ENCODE peak calls at places on chromosome 3, in ten cellular contexts. S, Q, E, V, Y, U, K, B, P and C are unnamed samples.
A peak's percentile ranks its signal among the peaks of the same experiment; 100 is the strongest.

GRCh38 chr3:15439476-15439875 is 12.1 kb downstream of the EAF1 start:
- DNase-seq in S (peak; percentile 44), Q (no peak), E (no peak), V (peak; percentile 51), Y (no peak), U (no peak), K (peak; percentile 66), B (no peak), P (no peak), C (peak; percentile 38)

GRCh38 chr3:114393367-114394072 is 99.7 kb downstream of the TIGIT start:
- DNase-seq in S (no peak), Q (no peak), E (no peak), V (no peak), Y (no peak), U (no peak), K (no peak), B (no peak), P (no peak), C (peak; percentile 24)

GRCh38 chr3:191372122-191372521 is 41.8 kb upstream of the UTS2B start:
- DNase-seq in S (no peak), Q (no peak), E (peak; percentile 33), V (no peak), Y (no peak), U (no peak), K (no peak), B (no peak), P (no peak), C (no peak)

GRCh38 chr3:109336272-109336957 is 931 bp downstream of the DPPA4 start:
- DNase-seq in S (no peak), Q (no peak), E (no peak), V (peak; percentile 49), Y (no peak), U (peak; percentile 48), K (peak; percentile 7), B (no peak), P (no peak), C (peak; percentile 59)

GRCh38 chr3:141191097-141191749 is 40.4 kb upstream of the PXYLP1 start:
- DNase-seq in S (no peak), Q (no peak), E (no peak), V (no peak), Y (no peak), U (no peak), K (peak; percentile 6), B (no peak), P (no peak), C (no peak)

GRCh38 chr3:56357266-56357665 is 111.0 kb downstream of the ERC2 start:
- DNase-seq in S (no peak), Q (no peak), E (no peak), V (peak; percentile 4), Y (no peak), U (no peak), K (no peak), B (no peak), P (no peak), C (no peak)

GRCh38 chr3:45575491-45575923 is 19.0 kb upstream of the LIMD1 start:
- DNase-seq in S (no peak), Q (no peak), E (no peak), V (peak; percentile 83), Y (no peak), U (no peak), K (no peak), B (no peak), P (no peak), C (peak; percentile 42)

GRCh38 chr3:78788839-78789238 is 979.0 kb downstream of the ROBO1 start:
- DNase-seq in S (no peak), Q (no peak), E (no peak), V (no peak), Y (no peak), U (no peak), K (no peak), B (no peak), P (no peak), C (no peak)

GRCh38 chr3:170599995-170600624 is 14.2 kb upstream of the SLC7A14 start:
- DNase-seq in S (no peak), Q (no peak), E (no peak), V (no peak), Y (no peak), U (no peak), K (no peak), B (no peak), P (no peak), C (no peak)

GRCh38 chr3:25751691-25752090 is 31.6 kb downstream of the NGLY1 start:
- DNase-seq in S (no peak), Q (no peak), E (no peak), V (no peak), Y (no peak), U (no peak), K (no peak), B (no peak), P (no peak), C (no peak)

GRCh38 chr3:154584041-154584440 is 154.1 kb upstream of the GPR149 start:
- DNase-seq in S (no peak), Q (no peak), E (no peak), V (no peak), Y (no peak), U (no peak), K (no peak), B (no peak), P (no peak), C (no peak)
- TF ChIP-seq CTCF in S (no peak), Q (no peak), E (no peak), V (no peak), Y (no peak), U (no peak), K (no peak), B (no peak), P (no peak), C (no peak)

DNA sequence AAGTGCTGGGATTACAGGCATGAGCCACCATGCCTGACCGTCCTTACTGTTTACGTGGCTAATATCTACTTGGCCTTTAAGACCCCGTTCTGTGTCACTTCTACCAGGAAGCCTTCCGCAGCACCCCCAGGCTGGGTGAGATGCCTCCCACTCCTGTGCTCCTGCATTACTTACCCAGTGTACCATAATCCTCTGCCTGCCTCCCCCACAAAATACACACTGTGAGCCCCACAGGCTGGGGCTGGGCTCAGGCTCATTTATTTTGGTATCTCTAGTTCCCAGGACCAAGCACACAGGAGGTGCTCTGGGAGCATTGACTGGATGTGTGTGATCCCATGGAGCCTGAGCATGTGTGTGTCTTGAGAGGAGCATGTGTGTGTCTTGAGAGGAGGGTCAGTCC is 14.9 kb downstream of the MRAS start:
- DNase-seq in S (no peak), Q (no peak), E (no peak), V (no peak), Y (no peak), U (no peak), K (no peak), B (no peak), P (no peak), C (no peak)
- H3K4me3 ChIP-seq in S (no peak overlapping the region), Q (no peak overlapping the region), E (no peak overlapping the region), V (no peak overlapping the region), Y (no peak overlapping the region), U (no peak overlapping the region), K (no peak overlapping the region), B (no peak overlapping the region), P (no peak overlapping the region), C (no peak overlapping the region)

GRCh38 chr3:49666592-49666991 is 7.6 kb upstream of the APEH start:
- DNase-seq in S (no peak), Q (no peak), E (no peak), V (no peak), Y (no peak), U (no peak), K (no peak), B (no peak), P (no peak), C (no peak)

GRCh38 chr3:49669352-49669751 is 4.8 kb upstream of the APEH start:
- DNase-seq in S (no peak), Q (no peak), E (no peak), V (no peak), Y (no peak), U (no peak), K (no peak), B (no peak), P (no peak), C (no peak)

GRCh38 chr3:49668861-49669260 is 5.3 kb upstream of the APEH start:
- DNase-seq in S (no peak), Q (no peak), E (no peak), V (peak; percentile 41), Y (no peak), U (no peak), K (peak; percentile 34), B (peak; percentile 28), P (no peak), C (no peak)

GRCh38 chr3:49667701-49668413 is 6.3 kb upstream of the APEH start:
- DNase-seq in S (no peak), Q (no peak), E (no peak), V (no peak), Y (no peak), U (no peak), K (no peak), B (no peak), P (no peak), C (no peak)

DNA sequence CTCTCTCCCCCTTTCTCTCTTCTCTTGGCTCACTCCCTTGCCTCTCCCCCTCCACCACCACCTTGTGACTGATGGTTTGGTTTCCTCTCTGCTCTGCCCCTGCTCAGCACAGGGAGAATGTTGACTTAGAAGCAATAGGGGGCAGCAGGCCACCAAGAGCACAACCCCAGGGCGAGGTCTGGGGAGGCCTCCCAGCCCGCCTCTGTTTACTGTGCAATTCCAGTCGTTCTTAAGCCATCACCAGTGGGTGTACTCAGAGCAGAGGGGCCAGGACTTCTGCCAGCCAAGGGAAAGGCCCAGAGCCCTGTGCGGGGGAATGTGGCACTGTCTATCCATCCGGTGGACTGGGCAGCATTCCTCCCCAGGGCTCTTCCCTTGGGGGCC is 5.7 kb upstream of the APEH start:
- DNase-seq in S (no peak), Q (no peak), E (peak; percentile 34), V (no peak), Y (no peak), U (no peak), K (no peak), B (peak; percentile 21), P (no peak), C (no peak)
- TF ChIP-seq CTCF in S (no peak), Q (no peak), E (no peak), V (no peak), Y (no peak), U (no peak), K (no peak), B (no peak), P (no peak), C (no peak)

GRCh38 chr3:12756635-12757034 is 2.4 kb downstream of the TMEM40 start:
- DNase-seq in S (no peak), Q (no peak), E (no peak), V (no peak), Y (no peak), U (no peak), K (no peak), B (no peak), P (no peak), C (no peak)

GRCh38 chr3:12758025-12758830 is 831 bp downstream of the TMEM40 start:
- DNase-seq in S (peak; percentile 70), Q (no peak), E (no peak), V (peak; percentile 51), Y (no peak), U (peak; percentile 66), K (peak; percentile 67), B (no peak), P (no peak), C (peak; percentile 67)

GRCh38 chr3:12755754-12756153 is 3.3 kb downstream of the TMEM40 start:
- DNase-seq in S (no peak), Q (no peak), E (no peak), V (no peak), Y (no peak), U (no peak), K (no peak), B (no peak), P (no peak), C (no peak)

GRCh38 chr3:12754315-12754714 is 4.7 kb downstream of the TMEM40 start:
- DNase-seq in S (no peak), Q (no peak), E (no peak), V (no peak), Y (no peak), U (no peak), K (no peak), B (no peak), P (no peak), C (no peak)

GRCh38 chr3:12756185-12756584 is 2.9 kb downstream of the TMEM40 start:
- DNase-seq in S (no peak), Q (no peak), E (no peak), V (no peak), Y (no peak), U (no peak), K (no peak), B (no peak), P (no peak), C (no peak)
- H3K4me3 ChIP-seq in S (no peak overlapping the region), Q (no peak overlapping the region), E (no peak overlapping the region), V (no peak overlapping the region), Y (no peak overlapping the region), U (no peak overlapping the region), K (no peak overlapping the region), B (no peak overlapping the region), P (no peak overlapping the region), C (no peak overlapping the region)